ENCODE peak calls at places on chromosomes 16 and 17, in four cellular contexts. B, S, J and X are unnamed samples.

GRCh38 chr16:50630394-50631020 is 50.6 kb downstream of the SNX20 start:
- DNase-seq in S (no peak), J (no peak), B (no peak), X (no peak)

GRCh38 chr17:57553991-57554825 is 190.9 kb downstream of the CCDC182 start:
- DNase-seq in J (no peak), B (no peak), S (no peak), X (no peak)

GRCh38 chr16:53219795-53220194 is 165.0 kb downstream of the CHD9 start:
- DNase-seq in J (no peak), S (no peak), B (no peak), X (no peak)

GRCh38 chr17:39694593-39694992 is 5.3 kb upstream of the ERBB2 start:
- DNase-seq in B (no peak), S (no peak), J (no peak), X (no peak)

GRCh38 chr17:28398280-28398981 is 7.6 kb downstream of the SLC46A1 start:
- DNase-seq in S (no peak), B (no peak), J (no peak), X (no peak)

GRCh38 chr16:72875291-72876036 is 172.5 kb downstream of the ZFHX3 start:
- DNase-seq in J (no peak), S (no peak), B (no peak), X (no peak)

GRCh38 chr17:42142371-42142896 is 12.4 kb downstream of the RAB5C start:
- DNase-seq in B (no peak), J (no peak), S (no peak), X (no peak)

GRCh38 chr17:81253358-81254131 is 14.4 kb downstream of the NDUFAF8 start:
- DNase-seq in S (peak), B (peak), J (peak), X (peak)

GRCh38 chr17:75047398-75048098 is 523 bp downstream of the KCTD2 start:
- DNase-seq in B (no peak), J (peak), S (peak), X (no peak)

GRCh38 chr17:72305964-72306551 is 185.2 kb downstream of the SOX9 start:
- DNase-seq in S (no peak), J (no peak), B (no peak), X (no peak)

GRCh38 chr17:10798332-10798749 is 5.6 kb downstream of the TMEM238L start:
- DNase-seq in S (peak), J (no peak), B (peak), X (no peak)

GRCh38 chr16:67967183-67967955 is 1.1 kb downstream of the SLC12A4 start:
- DNase-seq in S (no peak), B (no peak), J (peak), X (no peak)

GRCh38 chr16:85126731-85127662 is 14.7 kb upstream of the CIBAR2 start:
- DNase-seq in B (no peak), S (peak), J (no peak), X (no peak)

GRCh38 chr17:76270770-76271668 is 5.9 kb downstream of the UBALD2 start:
- DNase-seq in B (no peak), S (no peak), J (peak), X (no peak)

GRCh38 chr16:56102159-56102798 is 89.0 kb upstream of the GNAO1 start:
- DNase-seq in B (no peak), S (peak), J (no peak), X (no peak)

GRCh38 chr16:66606000-66606751 is 1.7 kb downstream of the CMTM3 start:
- DNase-seq in S (no peak), J (no peak), B (no peak), X (no peak)

GRCh38 chr17:29784661-29785060 is 145.4 kb downstream of the SSH2 start:
- DNase-seq in J (no peak), B (no peak), S (no peak), X (no peak)

GRCh38 chr17:71765437-71765836 is 355.4 kb upstream of the SOX9 start:
- DNase-seq in S (no peak), J (no peak), B (no peak), X (no peak)

GRCh38 chr16:64615647-64616280 is 506.1 kb downstream of the CDH11 start:
- DNase-seq in S (peak), B (no peak), J (no peak), X (no peak)

GRCh38 chr17:77300016-77300686 is 159.4 kb downstream of the SEC14L1 start:
- DNase-seq in S (no peak), B (no peak), J (no peak), X (no peak)

GRCh38 chr17:28901866-28902818 is 737 bp downstream of the DHRS13 start:
- DNase-seq in B (peak), S (peak), J (no peak), X (peak)

GRCh38 chr16:55403464-55403863 is 75.5 kb upstream of the MMP2 start:
- DNase-seq in B (no peak), J (no peak), S (no peak), X (no peak)

GRCh38 chr16:78434401-78434800 is 334.9 kb downstream of the WWOX start:
- DNase-seq in S (no peak), J (no peak), B (no peak), X (no peak)

GRCh38 chr17:82301916-82302497 is 15.4 kb downstream of the CD7 start:
- DNase-seq in B (no peak), J (peak), S (no peak), X (no peak)

GRCh38 chr16:61413026-61413425 is 623.2 kb downstream of the CDH8 start:
- DNase-seq in S (no peak), B (no peak), J (no peak), X (no peak)

GRCh38 chr16:8852534-8852933 is 16.3 kb downstream of the CARHSP1 start:
- DNase-seq in B (no peak), S (no peak), J (no peak), X (no peak)

DNA sequence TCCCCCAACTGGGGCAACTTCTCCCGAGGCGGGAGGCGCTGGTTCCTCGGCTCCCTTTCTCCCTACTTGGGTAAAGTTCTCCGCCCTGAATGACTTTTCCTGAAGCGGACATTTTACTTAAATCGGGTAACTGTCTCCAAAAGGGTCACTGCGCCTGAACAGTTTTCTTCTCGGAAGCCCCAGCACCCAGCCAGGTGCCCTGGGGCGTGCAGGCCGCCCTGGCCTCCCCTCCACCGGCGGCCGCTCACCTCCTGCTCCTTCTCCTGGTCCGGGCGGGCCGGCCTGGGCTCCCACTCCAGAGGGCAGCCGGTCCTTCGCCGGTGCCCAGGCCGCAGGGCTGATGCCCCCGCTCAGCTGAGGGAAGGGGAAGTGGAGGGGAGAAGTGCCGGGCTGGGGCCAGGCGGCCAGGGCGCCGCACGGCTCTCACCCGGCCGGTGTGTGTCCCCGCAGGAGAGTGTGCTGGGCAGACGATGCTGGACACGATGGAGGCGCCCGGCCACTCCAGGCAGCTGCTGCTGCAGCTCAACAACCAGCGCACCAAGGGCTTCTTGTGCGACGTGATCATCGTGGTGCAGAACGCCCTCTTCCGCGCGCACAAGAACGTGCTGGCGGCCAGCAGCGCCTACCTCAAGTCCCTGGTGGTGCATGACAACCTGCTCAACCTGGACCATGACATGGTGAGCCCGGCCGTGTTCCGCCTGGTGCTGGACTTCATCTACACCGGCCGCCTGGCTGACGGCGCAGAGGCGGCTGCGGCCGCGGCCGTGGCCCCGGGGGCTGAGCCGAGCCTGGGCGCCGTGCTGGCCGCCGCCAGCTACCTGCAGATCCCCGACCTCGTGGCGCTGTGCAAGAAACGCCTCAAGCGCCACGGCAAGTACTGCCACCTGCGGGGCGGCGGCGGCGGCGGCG is 1.6 kb downstream of the HIC1 start:
- DNase-seq in J (peak), B (no peak), S (peak), X (no peak)
- H3K4me3 ChIP-seq in J (peak), B (peak), S (no peak), X (peak)

GRCh38 chr17:45289316-45290268 is 27.2 kb downstream of the MAP3K14 start:
- DNase-seq in S (peak), J (no peak), B (peak), X (no peak)
- H3K27ac ChIP-seq in S (peak), J (no peak), B (peak), X (peak)

GRCh38 chr16:3029499-3030127 is 5.8 kb downstream of the THOC6 start:
- DNase-seq in J (no peak), B (no peak), S (peak), X (no peak)
- H3K4me3 ChIP-seq in J (peak), B (peak), S (no peak), X (no peak)

GRCh38 chr17:48074322-48075054 is 26.3 kb downstream of the NFE2L1 start:
- DNase-seq in J (peak), B (peak), S (peak), X (peak)
- H3K27ac ChIP-seq in J (no peak), B (no peak), S (no peak), X (no peak)